ENCODE peak calls at places on chromosome 22, in five cellular contexts. Z is IMR-90, M is dorsolateral prefrontal cortex, O is type B pancreatic cell, L is lower lobe of right lung. T is an unnamed sample.

GRCh38 chr22:17951315-17951714 is 73.0 kb downstream of the MICAL3 start:
- DNase-seq in Z (no peak), M (no peak), O (no peak), L (no peak), T (no peak)

GRCh38 chr22:44396727-44397722 is 84.3 kb upstream of the SHISAL1 start:
- DNase-seq in Z (no peak), M (peak), O (peak), L (peak), T (no peak)

GRCh38 chr22:42397332-42398246 is 34.6 kb downstream of the NFAM1 start:
- DNase-seq in Z (no peak), M (no peak), O (no peak), L (peak), T (peak)

GRCh38 chr22:47534150-47535133 is 772.0 kb downstream of the TBC1D22A start:
- DNase-seq in Z (no peak), M (no peak), O (no peak), L (no peak), T (no peak)

GRCh38 chr22:39962071-39962470 is 1.9 kb downstream of the TMA7B start:
- DNase-seq in Z (no peak), M (no peak), O (no peak), L (no peak), T (no peak)

GRCh38 chr22:44098966-44099530 is 74.9 kb downstream of the PARVB start:
- DNase-seq in Z (no peak), M (no peak), O (no peak), L (peak), T (no peak)

GRCh38 chr22:45067731-45068130 is 57.9 kb upstream of the PHF21B start:
- DNase-seq in Z (no peak), M (no peak), O (no peak), L (no peak), T (no peak)

GRCh38 chr22:42308887-42309468 is 38.5 kb upstream of the TCF20 start:
- DNase-seq in Z (no peak), M (no peak), O (no peak), L (no peak), T (no peak)

DNA sequence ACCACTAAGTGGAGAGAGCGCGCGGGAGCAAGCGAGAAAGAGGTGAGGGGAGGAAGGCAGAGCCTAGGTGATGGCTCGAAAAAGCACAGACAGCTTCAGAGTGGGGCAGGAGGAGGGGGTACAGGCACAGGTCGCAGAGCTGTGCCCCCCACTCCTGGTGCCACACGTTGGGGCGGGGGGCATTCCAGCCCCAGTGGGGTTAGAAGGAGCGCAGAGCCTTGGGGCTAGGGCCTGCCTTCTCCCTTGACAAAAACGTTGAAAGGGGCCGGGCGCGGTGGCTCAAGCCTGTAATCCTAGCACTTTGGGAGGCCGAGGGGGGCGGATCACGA is 41.6 kb upstream of the ISX start:
- DNase-seq in Z (no peak), M (no peak), O (no peak), L (no peak), T (no peak)
- TF ChIP-seq CTCF in Z (no peak), M (no peak), O (peak), L (no peak), T (no peak)

DNA sequence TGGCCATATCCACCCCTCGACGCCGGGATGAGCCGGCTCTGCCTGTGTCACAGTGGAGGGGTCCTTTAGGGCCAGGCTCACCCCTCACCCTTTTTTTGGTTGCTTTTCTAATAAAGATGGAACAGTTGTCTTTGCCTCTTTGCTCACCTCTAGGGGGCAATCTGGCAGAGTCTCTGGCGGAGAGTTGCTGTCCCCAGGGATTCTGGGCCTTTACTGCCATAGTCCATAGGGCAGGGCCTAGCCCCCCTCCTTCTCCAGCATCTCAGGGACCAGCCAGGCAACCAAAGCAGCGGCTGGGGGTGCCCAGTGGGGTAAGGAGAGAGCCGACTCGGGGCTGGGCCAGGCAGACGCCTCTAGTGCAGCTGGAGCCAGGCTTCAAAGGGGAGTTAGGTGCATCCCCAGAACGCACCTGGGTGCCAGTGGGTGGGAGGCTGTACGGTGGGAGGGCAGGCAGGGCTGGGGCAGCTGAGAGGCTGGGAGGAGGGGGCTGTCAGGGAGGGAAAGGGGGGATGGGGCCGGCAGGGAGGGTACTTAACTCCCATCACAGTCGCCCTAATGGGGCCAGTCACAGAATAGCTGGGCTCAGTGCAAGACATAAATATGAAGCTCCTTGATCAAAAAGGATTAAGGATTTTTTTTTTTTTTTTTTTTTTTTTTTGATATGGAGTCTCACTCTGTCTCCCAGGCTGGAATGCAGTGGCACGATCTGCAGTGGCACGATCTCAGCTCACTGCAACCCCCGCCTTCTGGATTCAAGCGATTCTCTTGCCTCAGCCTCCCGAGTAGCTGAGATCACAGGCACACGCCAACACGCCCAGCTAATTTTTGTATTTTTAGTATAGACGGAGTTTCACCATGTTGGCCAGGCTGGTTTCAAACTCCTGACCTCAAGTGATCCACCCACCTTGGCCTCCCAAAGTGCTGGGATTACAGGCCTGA is 2.5 kb upstream of the SUSD2 start:
- DNase-seq in Z (no peak), M (no peak), O (no peak), L (no peak), T (no peak)
- TF ChIP-seq CTCF in Z (peak), M (no peak), O (peak), L (peak), T (no peak)

DNA sequence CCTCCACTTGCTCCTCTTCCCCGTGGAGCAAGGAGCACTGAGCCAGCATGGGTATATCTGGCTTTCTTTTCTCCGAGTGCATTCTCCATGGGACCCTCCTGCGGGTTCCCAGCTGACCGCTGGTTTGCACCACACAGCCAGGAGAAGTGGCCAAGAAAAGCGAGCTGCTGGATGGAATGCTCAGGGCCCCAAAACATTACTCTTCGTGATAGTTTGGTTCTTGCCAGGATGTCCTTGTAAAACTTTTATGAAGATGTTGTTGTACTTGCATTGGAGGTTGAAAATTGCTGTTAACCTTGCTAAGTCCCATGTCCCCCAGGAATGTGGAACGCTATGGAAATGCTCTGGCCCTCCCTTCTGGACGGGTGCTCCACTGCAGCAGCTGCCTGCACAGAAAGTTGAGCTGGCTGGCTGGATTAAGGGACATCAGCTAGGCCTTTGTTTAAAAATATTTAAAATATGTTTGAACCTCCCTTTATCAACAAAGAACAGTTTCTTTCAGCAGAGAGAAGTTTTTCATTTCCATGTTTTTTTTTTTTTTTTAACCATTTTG is 68.7 kb downstream of the ZNRF3 start:
- DNase-seq in Z (peak), M (no peak), O (no peak), L (no peak), T (no peak)
- TF ChIP-seq CTCF in Z (peak), M (no peak), O (peak), L (no peak), T (no peak)

DNA sequence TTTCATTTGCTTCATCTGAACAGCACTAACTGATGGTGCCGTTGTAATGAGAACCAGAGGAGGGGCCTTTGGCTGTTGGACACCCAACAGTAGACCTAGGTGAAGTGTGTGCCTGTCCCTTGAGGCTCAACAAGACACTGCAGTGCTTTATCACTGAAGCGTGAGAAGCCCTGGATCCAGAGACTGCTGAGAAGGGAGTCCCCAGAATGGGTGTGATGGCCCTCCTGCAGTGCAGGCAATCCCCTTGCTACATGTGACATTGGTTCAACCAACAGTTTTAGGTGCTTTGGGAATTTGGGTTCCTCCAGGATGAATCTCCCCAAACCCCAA is 125.6 kb downstream of the BRD1 start:
- DNase-seq in Z (no peak), M (no peak), O (no peak), L (no peak), T (no peak)
- TF ChIP-seq CTCF in Z (no peak), M (no peak), O (peak), L (no peak), T (no peak)

GRCh38 chr22:21652010-21652546 is 10.0 kb downstream of the SDF2L1 start:
- DNase-seq in Z (peak), M (peak), O (peak), L (peak), T (peak)

GRCh38 chr22:21651521-21652009 is 9.5 kb downstream of the SDF2L1 start:
- DNase-seq in Z (no peak), M (no peak), O (no peak), L (no peak), T (no peak)

GRCh38 chr22:21650280-21650679 is 8.2 kb downstream of the SDF2L1 start:
- DNase-seq in Z (no peak), M (no peak), O (no peak), L (no peak), T (no peak)

GRCh38 chr22:21650823-21651520 is 8.9 kb downstream of the SDF2L1 start:
- DNase-seq in Z (no peak), M (no peak), O (no peak), L (no peak), T (no peak)

DNA sequence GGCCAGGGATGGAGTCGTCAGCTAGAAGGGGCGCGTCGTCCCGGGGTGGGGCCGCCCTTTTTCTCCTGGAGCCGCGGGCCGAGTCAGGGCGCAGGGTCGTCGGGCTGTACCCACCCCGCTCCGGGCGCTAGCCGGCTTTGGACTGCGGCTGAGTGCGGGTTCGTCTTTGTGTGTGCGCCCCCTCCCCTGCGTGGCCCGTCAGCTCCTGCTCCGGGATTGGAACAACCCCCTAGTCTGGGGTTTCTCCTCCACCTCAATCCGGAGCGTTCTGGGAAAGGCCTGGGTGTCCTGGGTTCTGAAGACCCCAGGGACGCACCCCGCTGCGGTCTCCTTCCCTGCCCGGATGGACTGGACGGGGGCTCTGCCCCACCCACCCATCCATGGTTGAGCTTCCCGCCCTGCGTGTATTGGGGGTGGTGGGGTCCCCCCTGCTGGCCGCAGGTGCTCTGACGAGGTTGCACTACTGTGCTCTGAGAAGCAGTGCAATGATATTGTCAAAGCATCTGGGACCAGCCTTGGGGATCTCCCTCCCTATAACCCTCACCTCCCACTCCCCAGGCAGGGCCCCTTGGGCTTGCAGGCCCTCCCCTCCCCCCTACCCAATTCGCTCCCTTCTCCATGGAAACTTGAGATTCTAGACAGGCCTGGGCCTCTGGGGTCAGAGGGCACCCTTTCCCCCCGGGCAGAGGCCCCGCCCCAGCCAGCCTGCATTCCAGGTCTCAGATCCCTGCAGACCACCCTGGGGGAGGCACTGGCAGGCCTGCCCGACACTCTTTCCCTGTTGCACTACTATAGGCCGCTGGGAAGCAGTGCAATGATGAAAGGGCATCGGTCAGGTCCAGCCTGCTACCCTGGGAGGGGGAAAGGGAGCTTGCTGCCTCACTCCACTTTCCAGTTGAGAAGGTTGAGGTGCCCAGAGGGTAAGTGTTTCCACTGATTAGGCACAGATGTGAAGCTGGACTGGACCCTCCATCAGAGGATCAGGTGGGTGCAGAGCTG is 10.7 kb downstream of the SDF2L1 start:
- DNase-seq in Z (no peak), M (no peak), O (no peak), L (no peak), T (no peak)
- TF ChIP-seq CTCF in Z (no peak), M (no peak), O (peak), L (no peak), T (no peak)

DNA sequence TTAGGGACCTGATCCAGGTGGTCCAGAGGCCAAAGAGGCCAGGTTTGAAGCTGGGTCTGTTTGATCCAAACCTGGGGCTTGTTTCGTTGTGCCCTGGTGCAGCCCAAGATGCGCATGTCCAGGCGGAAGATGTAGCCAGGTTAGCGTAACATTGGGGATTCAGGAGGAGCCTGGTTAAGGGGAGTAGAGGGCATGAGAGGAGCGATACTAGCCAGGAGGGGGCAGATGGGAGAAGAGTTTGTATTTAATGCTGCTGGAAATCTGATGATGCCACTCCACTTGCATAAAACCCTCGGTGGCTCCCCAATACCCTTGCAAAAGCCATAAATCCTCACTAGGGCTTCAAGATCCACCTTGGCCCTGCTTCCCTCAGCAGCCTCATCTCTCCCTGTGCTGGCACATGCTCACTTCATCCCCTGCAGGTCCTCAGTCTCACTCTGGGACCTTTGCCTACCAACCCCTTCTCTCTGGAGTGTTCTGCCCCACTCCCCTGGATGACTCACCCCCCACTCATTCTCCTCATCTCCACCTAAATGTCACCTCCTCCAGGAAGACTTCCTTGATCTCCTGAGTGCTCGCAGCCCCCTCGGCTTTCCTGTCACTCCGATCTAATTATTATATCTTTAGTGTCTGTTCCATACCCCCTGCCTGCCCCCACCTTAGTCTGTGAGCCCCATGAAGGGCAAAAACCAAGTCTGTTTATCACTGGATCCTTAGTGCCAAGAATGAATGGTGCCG is 95.9 kb downstream of the MIAT start:
- DNase-seq in Z (no peak), M (no peak), O (no peak), L (no peak), T (no peak)
- TF ChIP-seq CTCF in Z (peak), M (no peak), O (peak), L (no peak), T (no peak)

GRCh38 chr22:27488456-27489224 is 312.9 kb downstream of the MN1 start:
- DNase-seq in Z (no peak), M (no peak), O (no peak), L (no peak), T (no peak)
- TF ChIP-seq CTCF in Z (no peak), M (no peak), O (no peak), L (no peak), T (no peak)

GRCh38 chr22:31637375-31637937 is 24.6 kb downstream of the PISD start:
- DNase-seq in Z (no peak), M (peak), O (no peak), L (peak), T (peak)
- TF ChIP-seq CTCF in Z (no peak), M (no peak), O (peak), L (no peak), T (no peak)

DNA sequence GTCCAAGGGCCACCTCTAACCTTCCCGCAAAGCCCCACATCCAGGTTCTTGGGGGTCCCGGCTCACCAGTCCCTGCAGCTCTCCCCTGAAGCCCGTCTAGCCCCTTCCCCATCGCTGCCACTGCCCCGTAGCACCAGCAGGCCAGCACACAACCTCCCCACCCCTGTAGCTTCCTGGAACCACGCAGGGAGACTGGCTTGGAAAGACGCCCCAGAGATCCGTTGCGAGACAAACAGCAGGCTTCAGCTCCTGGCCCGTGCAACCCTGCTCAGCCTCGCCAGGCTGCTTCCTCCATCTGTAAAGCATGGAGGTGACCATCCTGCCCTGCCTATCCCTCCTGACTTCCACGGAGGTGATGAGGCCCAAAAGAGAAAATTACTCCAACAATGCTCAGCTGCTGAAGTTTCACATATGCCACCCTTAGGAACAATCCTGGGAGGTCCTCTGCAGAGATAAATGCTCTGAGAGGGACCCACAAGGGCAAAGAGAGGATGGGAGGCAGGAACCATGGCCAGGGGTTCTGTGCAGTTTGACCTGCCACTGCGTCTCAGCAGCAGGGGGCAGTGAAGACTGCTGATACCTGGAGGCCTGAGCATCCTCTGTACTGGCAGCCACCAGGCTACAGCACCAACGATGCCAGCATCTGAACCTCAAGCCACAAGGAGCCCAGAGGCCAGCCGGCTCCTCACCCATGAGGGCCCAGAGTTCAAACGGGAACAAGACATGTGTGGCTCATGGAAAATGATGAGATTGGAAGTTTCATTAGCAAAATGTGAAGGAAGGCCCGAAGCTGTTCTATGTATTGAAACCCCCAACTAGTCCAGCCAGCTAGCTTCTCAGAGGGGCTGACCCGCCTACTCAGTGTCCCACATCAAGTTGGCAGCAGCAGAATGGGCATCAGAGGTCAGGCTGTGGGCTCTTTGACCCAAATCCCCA is 16.1 kb downstream of the DGCR2 start:
- DNase-seq in Z (no peak), M (peak), O (no peak), L (no peak), T (no peak)
- TF ChIP-seq CTCF in Z (no peak), M (no peak), O (peak), L (peak), T (peak)

T was measured in GM13976.